ENCODE peak calls at places on chromosome 12, in six cellular contexts. F, Y, V, Q, M and A are unnamed samples.

GRCh38 chr12:66279127-66279712 is 23.1 kb upstream of the HELB start:
- DNase-seq in F (peak), Y (peak), V (no peak), Q (no peak), M (no peak), A (peak)

GRCh38 chr12:1776139-1776975 is 44.0 kb upstream of the LRTM2 start:
- DNase-seq in F (no peak), Y (peak), V (no peak), Q (no peak), M (no peak), A (peak)

GRCh38 chr12:123120452-123121166 is 30.3 kb downstream of the PITPNM2 start:
- DNase-seq in F (no peak), Y (peak), V (no peak), Q (no peak), M (no peak), A (no peak)

GRCh38 chr12:130331146-130331545 is 6.5 kb upstream of the PIWIL1 start:
- DNase-seq in F (no peak), Y (no peak), V (no peak), Q (no peak), M (no peak), A (no peak)

GRCh38 chr12:70609739-70610491 is 27.3 kb downstream of the PTPRB start:
- DNase-seq in F (peak), Y (peak), V (peak), Q (no peak), M (peak), A (no peak)

GRCh38 chr12:115049617-115050016 is 365.6 kb upstream of the TBX3 start:
- DNase-seq in F (peak), Y (peak), V (no peak), Q (no peak), M (no peak), A (no peak)

GRCh38 chr12:26339976-26340375 is 144.6 kb downstream of the SSPN start:
- DNase-seq in F (no peak), Y (no peak), V (no peak), Q (no peak), M (no peak), A (no peak)

GRCh38 chr12:13454991-13455696 is 258.6 kb downstream of the EMP1 start:
- DNase-seq in F (no peak), Y (no peak), V (no peak), Q (no peak), M (no peak), A (no peak)

GRCh38 chr12:110108309-110109036 is 15.7 kb upstream of the IFT81 start:
- DNase-seq in F (no peak), Y (no peak), V (no peak), Q (no peak), M (no peak), A (no peak)

GRCh38 chr12:55659486-55660385 is 23.0 kb downstream of the OR10P1 start:
- DNase-seq in F (peak), Y (peak), V (peak), Q (no peak), M (no peak), A (no peak)

GRCh38 chr12:63918788-63919300 is 74.3 kb downstream of the SRGAP1 start:
- DNase-seq in F (peak), Y (peak), V (no peak), Q (peak), M (no peak), A (peak)

GRCh38 chr12:6915789-6916285 is 1.5 kb downstream of the ENO2 start:
- DNase-seq in F (no peak), Y (no peak), V (no peak), Q (no peak), M (no peak), A (no peak)

DNA sequence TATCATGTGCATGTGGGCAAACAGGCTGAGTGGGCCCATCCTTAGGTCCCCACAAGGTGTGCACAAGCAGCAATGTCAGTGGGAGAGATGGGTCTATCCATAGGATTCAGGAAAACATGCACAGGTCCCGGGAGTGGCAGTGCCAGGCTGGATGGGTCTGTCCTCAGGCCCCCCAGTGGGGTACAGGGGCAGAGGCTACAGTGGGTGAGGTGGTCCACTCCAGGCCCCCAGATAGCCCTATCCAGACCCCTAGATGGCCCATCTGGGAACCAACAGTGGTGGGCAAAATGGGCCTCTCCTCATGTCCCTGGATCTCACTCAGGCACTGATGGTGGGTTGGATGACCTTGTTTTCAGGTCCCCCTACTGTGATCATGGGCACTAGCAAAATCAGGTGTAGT is 277.8 kb upstream of the SYT1 start:
- DNase-seq in F (no peak), Y (no peak), V (no peak), Q (no peak), M (no peak), A (no peak)
- TF ChIP-seq CTCF in F (no peak), Y (no peak), V (no peak), Q (no peak), M (no peak), A (no peak)

GRCh38 chr12:43551971-43552559 is at the start of gene ADAMTS20:
- DNase-seq in F (peak), Y (no peak), V (no peak), Q (no peak), M (peak), A (no peak)
- TF ChIP-seq CTCF in F (no peak), Y (no peak), V (no peak), Q (no peak), M (no peak), A (no peak)

GRCh38 chr12:74365178-74365964 is 172.3 kb upstream of the ATXN7L3B start:
- DNase-seq in F (peak), Y (peak), V (no peak), Q (peak), M (peak), A (peak)
- TF ChIP-seq CTCF in F (peak), Y (peak), V (no peak), Q (peak), M (peak), A (peak)

GRCh38 chr12:111424793-111425251 is 19.1 kb downstream of the SH2B3 start:
- DNase-seq in F (no peak), Y (no peak), V (no peak), Q (no peak), M (no peak), A (no peak)
- TF ChIP-seq CTCF in F (no peak), Y (no peak), V (no peak), Q (no peak), M (no peak), A (peak)